ENCODE peak calls at places on chromosome 5, in eight cellular contexts. One of them, this sample, is unnamed.

GRCh38 chr5:32275421-32275765 is 37.3 kb downstream of the MTMR12 start:
- DNase-seq in cardiac fibroblast: no peak
- DNase-seq in CD4-positive, alpha-beta T cell: no peak
- DNase-seq in esophagus squamous epithelium: no peak
- DNase-seq in D721Med: no peak
- DNase-seq in left ventricle myocardium inferior: no peak
- DNase-seq in GM12865: no peak
- DNase-seq in fibroblast of the aortic adventitia: no peak
- DNase-seq in this sample: no peak

GRCh38 chr5:135375040-135375439 is 24.0 kb downstream of the MACROH2A1 start:
- DNase-seq in esophagus squamous epithelium: no peak
- DNase-seq in D721Med: no peak
- DNase-seq in fibroblast of the aortic adventitia: no peak
- DNase-seq in cardiac fibroblast: no peak
- DNase-seq in GM12865: no peak
- DNase-seq in CD4-positive, alpha-beta T cell: no peak
- DNase-seq in left ventricle myocardium inferior: no peak
- DNase-seq in this sample: no peak

GRCh38 chr5:73789851-73790281 is 163.9 kb downstream of the ARHGEF28 start:
- DNase-seq in GM12865: peak
- DNase-seq in cardiac fibroblast: peak
- DNase-seq in CD4-positive, alpha-beta T cell: no peak
- DNase-seq in esophagus squamous epithelium: no peak
- DNase-seq in D721Med: no peak
- DNase-seq in fibroblast of the aortic adventitia: peak
- DNase-seq in left ventricle myocardium inferior: no peak
- DNase-seq in this sample: no peak

GRCh38 chr5:112878760-112879159 is 17.7 kb downstream of the SRP19 start:
- DNase-seq in CD4-positive, alpha-beta T cell: peak
- DNase-seq in GM12865: peak
- DNase-seq in esophagus squamous epithelium: no peak
- DNase-seq in D721Med: no peak
- DNase-seq in cardiac fibroblast: no peak
- DNase-seq in fibroblast of the aortic adventitia: no peak
- DNase-seq in left ventricle myocardium inferior: no peak
- DNase-seq in this sample: no peak

GRCh38 chr5:114657342-114658130 is 295.7 kb downstream of the KCNN2 start:
- DNase-seq in cardiac fibroblast: no peak
- DNase-seq in left ventricle myocardium inferior: no peak
- DNase-seq in CD4-positive, alpha-beta T cell: no peak
- DNase-seq in fibroblast of the aortic adventitia: no peak
- DNase-seq in esophagus squamous epithelium: no peak
- DNase-seq in D721Med: no peak
- DNase-seq in GM12865: no peak
- DNase-seq in this sample: no peak

GRCh38 chr5:170301149-170301548 is 3.6 kb upstream of the LCP2 start:
- DNase-seq in fibroblast of the aortic adventitia: no peak
- DNase-seq in left ventricle myocardium inferior: no peak
- DNase-seq in esophagus squamous epithelium: no peak
- DNase-seq in cardiac fibroblast: no peak
- DNase-seq in D721Med: no peak
- DNase-seq in CD4-positive, alpha-beta T cell: no peak
- DNase-seq in GM12865: no peak
- DNase-seq in this sample: no peak

GRCh38 chr5:36928947-36929346 is 52.4 kb downstream of the NIPBL start:
- DNase-seq in cardiac fibroblast: peak
- DNase-seq in GM12865: no peak
- DNase-seq in CD4-positive, alpha-beta T cell: no peak
- DNase-seq in fibroblast of the aortic adventitia: peak
- DNase-seq in esophagus squamous epithelium: no peak
- DNase-seq in left ventricle myocardium inferior: no peak
- DNase-seq in D721Med: no peak
- DNase-seq in this sample: no peak

GRCh38 chr5:35089688-35090314 is 42.1 kb upstream of the AGXT2 start:
- DNase-seq in D721Med: peak
- DNase-seq in left ventricle myocardium inferior: no peak
- DNase-seq in esophagus squamous epithelium: no peak
- DNase-seq in GM12865: peak
- DNase-seq in cardiac fibroblast: peak
- DNase-seq in CD4-positive, alpha-beta T cell: peak
- DNase-seq in fibroblast of the aortic adventitia: peak
- DNase-seq in this sample: peak

GRCh38 chr5:97266576-97266975 is 83.5 kb upstream of the RIOK2 start:
- DNase-seq in D721Med: no peak
- DNase-seq in fibroblast of the aortic adventitia: peak
- DNase-seq in esophagus squamous epithelium: no peak
- DNase-seq in CD4-positive, alpha-beta T cell: no peak
- DNase-seq in cardiac fibroblast: peak
- DNase-seq in GM12865: no peak
- DNase-seq in left ventricle myocardium inferior: peak
- DNase-seq in this sample: no peak

GRCh38 chr5:154778534-154778933 is 23.4 kb downstream of the LARP1 start:
- DNase-seq in GM12865: no peak
- DNase-seq in D721Med: no peak
- DNase-seq in left ventricle myocardium inferior: no peak
- DNase-seq in fibroblast of the aortic adventitia: no peak
- DNase-seq in cardiac fibroblast: peak
- DNase-seq in esophagus squamous epithelium: no peak
- DNase-seq in CD4-positive, alpha-beta T cell: no peak
- DNase-seq in this sample: no peak

GRCh38 chr5:152686931-152687330 is 281.9 kb upstream of the NMUR2 start:
- DNase-seq in left ventricle myocardium inferior: no peak
- DNase-seq in D721Med: no peak
- DNase-seq in GM12865: no peak
- DNase-seq in fibroblast of the aortic adventitia: no peak
- DNase-seq in CD4-positive, alpha-beta T cell: no peak
- DNase-seq in cardiac fibroblast: no peak
- DNase-seq in esophagus squamous epithelium: no peak
- DNase-seq in this sample: no peak

GRCh38 chr5:172852490-172853354 is 18.7 kb downstream of the ERGIC1 start:
- DNase-seq in D721Med: no peak
- DNase-seq in GM12865: no peak
- DNase-seq in cardiac fibroblast: no peak
- DNase-seq in fibroblast of the aortic adventitia: peak
- DNase-seq in esophagus squamous epithelium: no peak
- DNase-seq in CD4-positive, alpha-beta T cell: no peak
- DNase-seq in left ventricle myocardium inferior: no peak
- DNase-seq in this sample: no peak

GRCh38 chr5:87154191-87154590 is 113.5 kb upstream of the RASA1 start:
- DNase-seq in left ventricle myocardium inferior: no peak
- DNase-seq in esophagus squamous epithelium: no peak
- DNase-seq in fibroblast of the aortic adventitia: no peak
- DNase-seq in D721Med: no peak
- DNase-seq in GM12865: no peak
- DNase-seq in CD4-positive, alpha-beta T cell: no peak
- DNase-seq in cardiac fibroblast: no peak
- DNase-seq in this sample: no peak

DNA sequence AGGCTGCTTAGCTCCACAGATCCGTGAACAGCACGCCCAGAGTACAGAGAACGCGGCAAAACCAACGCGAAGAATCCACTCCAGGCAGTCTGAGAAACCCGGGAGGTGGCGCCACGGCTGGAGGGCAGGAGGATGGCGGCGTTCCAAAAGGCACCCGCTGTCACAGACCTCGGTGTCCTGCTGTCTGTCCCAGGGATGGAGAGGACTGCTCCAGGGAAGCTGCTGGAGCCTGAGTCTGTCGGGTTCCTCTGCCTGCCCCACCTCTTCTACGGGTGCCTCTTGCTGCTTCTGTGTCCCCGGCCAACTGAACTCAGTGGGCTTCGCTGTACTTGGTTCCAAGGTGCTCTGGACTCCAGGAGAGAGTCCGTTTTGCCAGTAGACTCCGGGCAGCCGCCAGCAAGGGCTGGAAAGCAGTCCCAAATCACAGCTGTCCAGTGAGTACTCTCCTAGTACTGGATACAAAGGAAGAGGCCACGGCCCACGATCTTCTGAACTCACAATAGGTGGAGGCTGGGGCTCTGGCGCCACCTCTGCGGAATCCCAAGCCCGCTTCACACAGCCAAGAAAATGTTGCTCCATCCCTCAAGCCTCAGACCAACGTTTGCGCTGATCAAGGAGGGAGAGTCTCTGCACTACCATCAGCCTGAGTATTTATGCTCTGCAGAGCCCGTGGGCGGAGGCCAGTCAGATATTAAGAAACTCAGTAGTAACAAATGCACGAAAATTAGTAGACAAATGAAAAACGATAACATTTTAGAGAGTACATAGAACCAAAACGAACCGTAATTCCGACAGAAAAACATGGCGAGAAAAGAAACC is 442 bp downstream of the ANXA2R start:
- DNase-seq in GM12865: peak
- DNase-seq in esophagus squamous epithelium: no peak
- DNase-seq in CD4-positive, alpha-beta T cell: peak
- DNase-seq in cardiac fibroblast: peak
- DNase-seq in fibroblast of the aortic adventitia: peak
- DNase-seq in D721Med: no peak
- DNase-seq in left ventricle myocardium inferior: peak
- DNase-seq in this sample: peak
- TF ChIP-seq CTCF in GM12865: peak
- TF ChIP-seq CTCF in esophagus squamous epithelium: no peak
- TF ChIP-seq CTCF in CD4-positive, alpha-beta T cell: peak
- TF ChIP-seq CTCF in cardiac fibroblast: no peak
- TF ChIP-seq CTCF in fibroblast of the aortic adventitia: no peak
- TF ChIP-seq CTCF in D721Med: peak
- TF ChIP-seq CTCF in left ventricle myocardium inferior: peak
- TF ChIP-seq CTCF in this sample: no peak

GRCh38 chr5:140113699-140114263 is at the start of gene PURA:
- DNase-seq in D721Med: peak
- DNase-seq in esophagus squamous epithelium: peak
- DNase-seq in left ventricle myocardium inferior: peak
- DNase-seq in CD4-positive, alpha-beta T cell: peak
- DNase-seq in cardiac fibroblast: peak
- DNase-seq in GM12865: peak
- DNase-seq in fibroblast of the aortic adventitia: peak
- DNase-seq in this sample: peak
- TF ChIP-seq CTCF in D721Med: no peak
- TF ChIP-seq CTCF in esophagus squamous epithelium: no peak
- TF ChIP-seq CTCF in left ventricle myocardium inferior: no peak
- TF ChIP-seq CTCF in CD4-positive, alpha-beta T cell: no peak
- TF ChIP-seq CTCF in cardiac fibroblast: no peak
- TF ChIP-seq CTCF in GM12865: peak
- TF ChIP-seq CTCF in fibroblast of the aortic adventitia: no peak
- TF ChIP-seq CTCF in this sample: no peak

GRCh38 chr5:5885782-5886181 is 463.3 kb downstream of the ICE1 start:
- DNase-seq in D721Med: no peak
- DNase-seq in GM12865: no peak
- DNase-seq in cardiac fibroblast: no peak
- DNase-seq in fibroblast of the aortic adventitia: no peak
- DNase-seq in esophagus squamous epithelium: no peak
- DNase-seq in left ventricle myocardium inferior: no peak
- DNase-seq in CD4-positive, alpha-beta T cell: no peak
- DNase-seq in this sample: no peak

GRCh38 chr5:5884593-5884992 is 462.1 kb downstream of the ICE1 start:
- DNase-seq in D721Med: no peak
- DNase-seq in fibroblast of the aortic adventitia: no peak
- DNase-seq in esophagus squamous epithelium: no peak
- DNase-seq in CD4-positive, alpha-beta T cell: no peak
- DNase-seq in GM12865: no peak
- DNase-seq in left ventricle myocardium inferior: no peak
- DNase-seq in cardiac fibroblast: no peak
- DNase-seq in this sample: no peak

GRCh38 chr5:5887818-5888217 is 465.3 kb downstream of the ICE1 start:
- DNase-seq in left ventricle myocardium inferior: no peak
- DNase-seq in GM12865: no peak
- DNase-seq in esophagus squamous epithelium: no peak
- DNase-seq in CD4-positive, alpha-beta T cell: no peak
- DNase-seq in D721Med: no peak
- DNase-seq in fibroblast of the aortic adventitia: no peak
- DNase-seq in cardiac fibroblast: no peak
- DNase-seq in this sample: no peak

GRCh38 chr5:5886353-5886752 is 463.9 kb downstream of the ICE1 start:
- DNase-seq in CD4-positive, alpha-beta T cell: no peak
- DNase-seq in GM12865: no peak
- DNase-seq in left ventricle myocardium inferior: no peak
- DNase-seq in fibroblast of the aortic adventitia: no peak
- DNase-seq in cardiac fibroblast: no peak
- DNase-seq in esophagus squamous epithelium: no peak
- DNase-seq in D721Med: no peak
- DNase-seq in this sample: no peak

DNA sequence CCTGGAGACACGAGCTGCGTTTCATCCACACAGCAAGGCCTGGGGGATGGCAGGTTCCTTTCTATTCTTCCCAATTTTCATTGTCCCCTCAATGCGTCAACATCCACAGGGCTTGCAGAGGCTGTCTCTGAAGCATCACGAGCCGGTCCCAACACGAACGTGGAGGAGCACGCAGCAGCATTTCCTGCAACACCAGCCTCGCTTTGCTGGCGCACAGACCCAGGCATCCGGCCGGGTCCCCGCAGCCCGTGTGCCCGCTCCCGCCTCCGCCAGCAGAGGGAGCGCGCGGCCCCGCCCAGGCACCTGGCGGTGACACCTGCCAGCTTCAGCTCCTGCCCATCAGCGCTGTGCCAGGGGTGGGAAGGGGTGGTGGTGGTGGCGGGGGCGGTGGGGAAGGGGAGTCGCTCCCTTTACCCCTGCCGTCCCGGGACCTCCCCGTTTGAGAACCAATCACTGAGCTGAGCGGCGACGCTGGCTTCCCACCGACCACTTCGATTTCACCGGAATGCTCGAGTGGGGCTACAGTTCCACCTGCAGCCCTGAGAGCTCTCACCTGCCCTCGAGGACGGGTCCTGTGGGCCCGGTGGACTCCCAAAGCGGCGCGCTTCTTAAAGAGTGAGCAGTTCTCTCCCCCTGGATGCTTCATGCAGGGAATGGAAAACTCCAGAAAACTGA is 464.5 kb downstream of the ICE1 start:
- DNase-seq in CD4-positive, alpha-beta T cell: no peak
- DNase-seq in D721Med: peak
- DNase-seq in left ventricle myocardium inferior: no peak
- DNase-seq in cardiac fibroblast: no peak
- DNase-seq in esophagus squamous epithelium: no peak
- DNase-seq in GM12865: peak
- DNase-seq in fibroblast of the aortic adventitia: no peak
- DNase-seq in this sample: no peak
- TF ChIP-seq CTCF in CD4-positive, alpha-beta T cell: no peak
- TF ChIP-seq CTCF in D721Med: peak
- TF ChIP-seq CTCF in left ventricle myocardium inferior: peak
- TF ChIP-seq CTCF in cardiac fibroblast: no peak
- TF ChIP-seq CTCF in esophagus squamous epithelium: peak
- TF ChIP-seq CTCF in GM12865: peak
- TF ChIP-seq CTCF in fibroblast of the aortic adventitia: no peak
- TF ChIP-seq CTCF in this sample: peak

DNA sequence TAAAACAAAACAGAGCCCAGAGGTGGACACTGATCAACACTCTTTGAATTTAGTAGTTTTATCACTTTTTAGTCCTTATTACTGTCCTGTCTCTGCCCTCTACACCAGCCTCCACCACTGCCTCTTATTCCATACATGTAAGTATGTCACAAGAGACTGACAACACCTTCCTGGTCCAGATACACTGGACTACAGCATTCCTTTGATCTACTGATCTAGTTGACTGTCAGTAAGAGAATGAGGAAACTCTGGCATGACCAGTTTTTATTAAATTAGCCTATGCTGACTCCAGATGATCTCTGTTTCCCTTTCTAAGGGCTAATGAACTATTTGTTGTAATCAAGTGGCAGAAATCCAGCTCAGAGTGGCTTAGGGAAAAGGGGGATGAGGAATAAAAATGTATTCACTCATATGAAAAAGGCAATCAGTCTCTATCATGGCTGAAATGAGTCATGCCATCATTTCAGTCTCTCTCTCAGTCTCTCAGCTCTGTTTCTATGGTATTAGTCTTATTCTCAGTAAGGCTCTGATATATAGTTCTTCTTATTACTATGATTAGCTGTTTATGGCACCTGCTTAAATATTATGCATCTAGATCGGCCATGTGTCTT is 5.5 kb downstream of the ARHGEF37 start:
- DNase-seq in left ventricle myocardium inferior: no peak
- DNase-seq in esophagus squamous epithelium: no peak
- DNase-seq in D721Med: no peak
- DNase-seq in cardiac fibroblast: no peak
- DNase-seq in CD4-positive, alpha-beta T cell: no peak
- DNase-seq in GM12865: no peak
- DNase-seq in fibroblast of the aortic adventitia: no peak
- DNase-seq in this sample: no peak
- TF ChIP-seq CTCF in left ventricle myocardium inferior: no peak
- TF ChIP-seq CTCF in esophagus squamous epithelium: no peak
- TF ChIP-seq CTCF in D721Med: no peak
- TF ChIP-seq CTCF in cardiac fibroblast: no peak
- TF ChIP-seq CTCF in CD4-positive, alpha-beta T cell: no peak
- TF ChIP-seq CTCF in GM12865: no peak
- TF ChIP-seq CTCF in fibroblast of the aortic adventitia: no peak
- TF ChIP-seq CTCF in this sample: no peak

This sample was measured in CD14-positive monocyte.